ENCODE peak calls at places on chromosomes 16 and 17, in five cellular contexts. Q is GM23248, T is OCI-LY7, O is PC-3, X is HCT116. U is an unnamed sample.

GRCh38 chr16:11085025-11085485 is 140.7 kb downstream of the CLEC16A start:
- DNase-seq in X (no peak), Q (no peak), O (no peak), T (no peak), U (no peak)

GRCh38 chr16:64626771-64627170 is 495.1 kb downstream of the CDH11 start:
- DNase-seq in T (no peak), Q (peak; percentile 4), O (no peak), X (no peak), U (no peak)

GRCh38 chr16:84532299-84532724 is 27.9 kb upstream of the MEAK7 start:
- DNase-seq in O (no peak), Q (peak; percentile 93), X (no peak), T (no peak), U (peak; percentile 88)

GRCh38 chr16:79211581-79211980 is 389.0 kb downstream of the MAF start:
- DNase-seq in T (no peak), X (no peak), O (no peak), Q (no peak), U (no peak)

GRCh38 chr17:47188266-47188665 is 829 bp downstream of the CDC27 start:
- DNase-seq in O (peak; percentile 47), T (peak; percentile 51), X (no peak), Q (peak; percentile 72), U (peak; percentile 39)

GRCh38 chr17:59752446-59752845 is 45.0 kb downstream of the VMP1 start:
- DNase-seq in O (no peak), X (no peak), T (no peak), Q (peak; percentile 28), U (no peak)

GRCh38 chr17:44389723-44390202 is 314 bp upstream of the ITGA2B start:
- DNase-seq in Q (no peak), X (no peak), T (peak; percentile 11), O (no peak), U (no peak)

GRCh38 chr16:3983081-3983520 is 102.6 kb upstream of the CREBBP start:
- DNase-seq in T (no peak), X (peak; percentile 60), Q (peak; percentile 67), O (peak; percentile 75), U (peak; percentile 58)

GRCh38 chr16:50196736-50197135 is 43.6 kb downstream of the TENT4B start:
- DNase-seq in T (peak; percentile 32), Q (peak; percentile 38), X (no peak), O (no peak), U (peak; percentile 61)

GRCh38 chr16:84524346-84524920 is 20.0 kb upstream of the MEAK7 start:
- DNase-seq in T (no peak), Q (no peak), O (no peak), X (no peak), U (no peak)

GRCh38 chr16:85253127-85253941 is 141.1 kb upstream of the CIBAR2 start:
- DNase-seq in Q (peak; percentile 49), T (peak; percentile 81), X (no peak), O (peak; percentile 31), U (no peak)

GRCh38 chr17:72613411-72614292 is 478.8 kb downstream of the SLC39A11 start:
- DNase-seq in Q (peak; percentile 83), O (peak; percentile 74), X (no peak), T (no peak), U (peak; percentile 90)

GRCh38 chr16:1214693-1215092 is 10.4 kb downstream of the TPSG1 start:
- DNase-seq in X (no peak), Q (no peak), T (no peak), O (no peak), U (no peak)

GRCh38 chr16:252366-253337 is 18.0 kb downstream of the FAM234A start:
- DNase-seq in Q (no peak), O (no peak), X (no peak), T (no peak), U (no peak)

GRCh38 chr17:64209983-64210382 is 53.1 kb downstream of the TEX2 start:
- DNase-seq in X (no peak), T (no peak), Q (no peak), O (no peak), U (peak; percentile 66)

GRCh38 chr16:86899757-86900156 is 321.4 kb downstream of the FOXL1 start:
- DNase-seq in O (peak; percentile 86), X (no peak), T (no peak), Q (peak; percentile 61), U (peak; percentile 74)

GRCh38 chr16:30747331-30747730 is 894 bp upstream of the PHKG2 start:
- DNase-seq in T (no peak), X (no peak), O (peak; percentile 69), Q (peak; percentile 78), U (peak; percentile 56)

GRCh38 chr17:47816947-47817346 is 4.6 kb downstream of the OSBPL7 start:
- DNase-seq in T (no peak), X (no peak), Q (no peak), O (no peak), U (no peak)

GRCh38 chr16:1194665-1195392 is 30.2 kb downstream of the TPSG1 start:
- DNase-seq in O (no peak), X (no peak), T (peak; percentile 12), Q (peak; percentile 28), U (no peak)

DNA sequence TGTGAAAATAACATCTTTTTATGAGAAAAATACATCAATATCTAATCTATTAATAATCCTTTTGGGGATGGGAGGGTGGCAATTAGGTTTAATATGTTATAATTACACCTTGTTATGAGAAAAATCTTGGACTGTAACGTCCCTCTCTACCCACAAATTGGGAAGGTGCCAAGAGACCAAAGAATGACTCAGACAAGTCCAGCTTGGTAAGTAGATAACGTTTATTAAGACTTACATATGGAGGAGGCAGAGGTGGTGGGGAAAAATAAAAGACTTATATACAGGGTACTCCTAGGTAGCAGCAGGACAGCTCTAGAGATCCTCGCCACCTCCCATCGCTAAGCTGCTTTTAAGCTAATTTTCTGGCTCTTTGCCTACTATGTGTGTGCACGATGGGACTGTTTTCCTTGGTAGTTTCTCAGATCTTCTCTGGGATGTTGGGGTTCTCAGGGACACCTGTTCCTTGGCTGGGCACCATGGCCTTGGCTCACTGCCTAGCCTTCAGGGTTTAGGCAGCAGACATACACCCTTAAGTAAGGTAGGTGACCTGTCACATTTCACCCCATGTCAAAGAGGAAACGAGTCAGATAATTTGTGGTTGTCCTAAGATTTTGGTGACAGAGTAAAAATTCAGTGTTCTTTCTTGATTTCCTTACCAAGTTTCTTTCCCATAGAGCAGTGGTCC is 31.5 kb downstream of the RBL2 start:
- DNase-seq in Q (peak; percentile 38), T (no peak), X (peak; percentile 3), O (peak; percentile 62), U (peak; percentile 75)
- H3K4me2 ChIP-seq in Q (no peak overlapping the region), T (no peak overlapping the region), X (no peak overlapping the region), O (no peak overlapping the region), U (no peak overlapping the region)

GRCh38 chr16:66936889-66937554 is 1.7 kb downstream of the CES2 start:
- DNase-seq in T (no peak), Q (no peak), X (no peak), O (no peak), U (no peak)

GRCh38 chr16:66935319-66936011 is at the start of gene CES2:
- DNase-seq in X (no peak), O (peak; percentile 62), T (no peak), Q (peak; percentile 86), U (peak; percentile 85)

GRCh38 chr16:66936462-66936861 is 1.1 kb downstream of the CES2 start:
- DNase-seq in X (no peak), O (no peak), T (no peak), Q (no peak), U (no peak)

GRCh38 chr16:66939366-66939765 is 4.0 kb downstream of the CES2 start:
- DNase-seq in Q (no peak), X (no peak), T (no peak), O (no peak), U (no peak)

GRCh38 chr16:66937725-66938337 is 2.5 kb downstream of the CES2 start:
- DNase-seq in T (no peak), X (no peak), O (no peak), Q (no peak), U (no peak)
- H3K27ac ChIP-seq in T (no peak overlapping the region), X (no peak overlapping the region), O (no peak overlapping the region), Q (no peak overlapping the region), U (no peak overlapping the region)

DNA sequence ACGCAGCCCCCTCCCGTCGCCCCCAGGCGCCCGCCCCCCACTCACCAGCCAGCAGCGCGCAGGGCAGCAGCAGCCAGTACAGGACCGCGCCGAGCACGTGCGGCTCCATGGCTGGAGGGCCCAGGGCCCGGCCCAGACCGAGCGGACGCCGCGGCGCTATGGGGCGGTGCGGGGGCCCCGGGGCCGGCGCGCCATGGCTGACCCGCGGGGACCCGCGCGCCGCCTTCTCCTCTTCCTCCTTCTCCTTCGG is 239 bp downstream of the PIEZO1 start:
- DNase-seq in O (no peak), T (no peak), X (no peak), Q (no peak), U (no peak)
- H3K4me2 ChIP-seq in O (peak overlapping the region; percentile 88), T (peak overlapping the region; percentile 86), X (peak overlapping the region; percentile 92), Q (no peak overlapping the region), U (peak overlapping the region; percentile 98)

DNA sequence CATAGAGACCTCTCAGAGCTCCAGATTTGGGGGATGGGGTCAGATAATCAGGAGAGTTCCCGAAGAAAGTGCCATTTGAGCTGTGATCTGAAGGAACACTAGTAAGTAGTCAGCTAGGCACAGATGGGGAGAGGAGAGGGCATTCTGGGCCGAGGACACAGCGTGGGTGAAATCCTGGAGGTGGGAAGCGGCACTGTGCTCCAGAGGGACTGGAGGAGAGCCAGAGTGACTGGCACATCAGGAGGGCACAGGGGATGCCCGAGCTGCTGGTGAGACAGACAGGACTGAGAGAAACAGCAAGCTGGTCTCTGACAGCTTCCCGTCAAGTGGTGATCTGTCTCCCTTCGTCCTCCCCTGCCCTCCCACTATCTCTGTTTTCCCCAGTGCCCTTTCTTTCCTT is 40.6 kb downstream of the KNOP1 start:
- DNase-seq in O (no peak), X (no peak), T (no peak), Q (no peak), U (no peak)
- H3K27ac ChIP-seq in O (no peak overlapping the region), X (no peak overlapping the region), T (no peak overlapping the region), Q (no peak overlapping the region), U (no peak overlapping the region)

GRCh38 chr17:27378482-27379200 is 77.6 kb upstream of the KSR1 start:
- DNase-seq in Q (no peak), X (no peak), O (no peak), T (no peak), U (no peak)

GRCh38 chr17:27381007-27381501 is 75.2 kb upstream of the KSR1 start:
- DNase-seq in T (peak; percentile 70), Q (peak; percentile 59), X (peak; percentile 74), O (peak; percentile 43), U (peak; percentile 23)

GRCh38 chr17:27382025-27382424 is 74.2 kb upstream of the KSR1 start:
- DNase-seq in T (no peak), X (no peak), Q (no peak), O (no peak), U (no peak)

GRCh38 chr17:27379863-27380533 is 76.2 kb upstream of the KSR1 start:
- DNase-seq in O (peak; percentile 61), X (no peak), T (no peak), Q (peak; percentile 75), U (peak; percentile 27)

GRCh38 chr17:27380551-27380950 is 75.7 kb upstream of the KSR1 start:
- DNase-seq in Q (no peak), T (no peak), O (no peak), X (no peak), U (no peak)
- H3K4me2 ChIP-seq in Q (peak overlapping the region; percentile 68), T (no peak overlapping the region), O (peak overlapping the region; percentile 70), X (peak overlapping the region; percentile 67), U (peak overlapping the region; percentile 73)

U was measured in mammary epithelial cell.